ENCODE peak calls at places on chromosome 22, in four cellular contexts. Q, G, I and A are unnamed samples.

GRCh38 chr22:41951898-41952474 is at the start of gene SMIM45:
- DNase-seq in Q (no peak), G (no peak), I (peak), A (no peak)

GRCh38 chr22:40714514-40714966 is 35.3 kb downstream of the MCHR1 start:
- DNase-seq in Q (peak), G (peak), I (peak), A (no peak)

GRCh38 chr22:43812890-43813289 is 785 bp upstream of the EFCAB6 start:
- DNase-seq in Q (no peak), G (no peak), I (no peak), A (no peak)

GRCh38 chr22:20814221-20814808 is 40.4 kb downstream of the SERPIND1 start:
- DNase-seq in Q (no peak), G (no peak), I (no peak), A (no peak)

GRCh38 chr22:19762315-19763140 is 1.9 kb downstream of the TBX1 start:
- DNase-seq in Q (no peak), G (no peak), I (no peak), A (no peak)

GRCh38 chr22:49027122-49027670 is 800.5 kb downstream of the BRD1 start:
- DNase-seq in Q (no peak), G (no peak), I (no peak), A (peak)

GRCh38 chr22:22037229-22037628 is 54.6 kb upstream of the TOP3B start:
- DNase-seq in Q (no peak), G (no peak), I (peak), A (no peak)

GRCh38 chr22:31173386-31174145 is 13.6 kb downstream of the RNF185 start:
- DNase-seq in Q (peak), G (peak), I (no peak), A (no peak)

GRCh38 chr22:44526431-44527115 is 28.5 kb upstream of the RTL6 start:
- DNase-seq in Q (no peak), G (no peak), I (no peak), A (no peak)

GRCh38 chr22:47883757-47884156 is 1121.3 kb downstream of the TBC1D22A start:
- DNase-seq in Q (no peak), G (no peak), I (no peak), A (no peak)

GRCh38 chr22:27765706-27766291 is 35.8 kb downstream of the MN1 start:
- DNase-seq in Q (no peak), G (no peak), I (no peak), A (no peak)

GRCh38 chr22:32994046-32994827 is 63.9 kb downstream of the SYN3 start:
- DNase-seq in Q (no peak), G (no peak), I (peak), A (no peak)

GRCh38 chr22:41310336-41310735 is 9.0 kb downstream of the ZC3H7B start:
- DNase-seq in Q (no peak), G (no peak), I (no peak), A (no peak)

GRCh38 chr22:42001127-42001526 is 2.5 kb downstream of the WBP2NL start:
- DNase-seq in Q (no peak), G (no peak), I (no peak), A (no peak)

GRCh38 chr22:26889794-26890193 is 232.4 kb downstream of the MIAT start:
- DNase-seq in Q (no peak), G (no peak), I (no peak), A (no peak)

GRCh38 chr22:33829549-33830280 is 90.6 kb downstream of the LARGE1 start:
- DNase-seq in Q (no peak), G (no peak), I (peak), A (no peak)

GRCh38 chr22:48948575-48949170 is 879.0 kb downstream of the BRD1 start:
- DNase-seq in Q (no peak), G (no peak), I (no peak), A (no peak)

GRCh38 chr22:42439821-42440674 is 7.8 kb upstream of the NFAM1 start:
- DNase-seq in Q (peak), G (peak), I (no peak), A (peak)

GRCh38 chr22:20450551-20450906 is 12.9 kb upstream of the SCARF2 start:
- DNase-seq in Q (no peak), G (no peak), I (no peak), A (no peak)

GRCh38 chr22:35352214-35353111 is 28.4 kb upstream of the HMOX1 start:
- DNase-seq in Q (peak), G (no peak), I (peak), A (peak)

GRCh38 chr22:36822581-36822980 is 5.7 kb upstream of the PVALB start:
- DNase-seq in Q (no peak), G (no peak), I (peak), A (no peak)

GRCh38 chr22:46866591-46866990 is 104.1 kb downstream of the TBC1D22A start:
- DNase-seq in Q (peak), G (peak), I (no peak), A (no peak)

GRCh38 chr22:43562843-43563242 is 151.0 kb downstream of the MPPED1 start:
- DNase-seq in Q (no peak), G (no peak), I (no peak), A (peak)

GRCh38 chr22:32475428-32476010 is 908 bp downstream of the FBXO7 start:
- DNase-seq in Q (peak), G (no peak), I (peak), A (no peak)

GRCh38 chr22:35379146-35379993 is 1.5 kb upstream of the HMOX1 start:
- DNase-seq in Q (no peak), G (no peak), I (no peak), A (no peak)

GRCh38 chr22:41699264-41700104 is at the start of gene MEI1:
- DNase-seq in Q (peak), G (peak), I (peak), A (peak)

GRCh38 chr22:43308451-43309235 is 34.5 kb downstream of the SCUBE1 start:
- DNase-seq in Q (no peak), G (no peak), I (peak), A (no peak)

GRCh38 chr22:37045958-37046357 is 5.6 kb upstream of the KCTD17 start:
- DNase-seq in Q (peak), G (no peak), I (peak), A (no peak)

GRCh38 chr22:36447634-36448033 is 33.8 kb downstream of the TXN2 start:
- DNase-seq in Q (no peak), G (no peak), I (no peak), A (no peak)

GRCh38 chr22:28246392-28246791 is 327.3 kb upstream of the PITPNB start:
- DNase-seq in Q (peak), G (no peak), I (no peak), A (no peak)

GRCh38 chr22:32245042-32245441 is 10.1 kb downstream of the SLC5A4 start:
- DNase-seq in Q (no peak), G (no peak), I (no peak), A (no peak)

GRCh38 chr22:23608583-23608982 is 23.5 kb downstream of the DRICH1 start:
- DNase-seq in Q (peak), G (no peak), I (peak), A (no peak)

GRCh38 chr22:40951795-40952602 is 821 bp downstream of the RBX1 start:
- DNase-seq in Q (no peak), G (no peak), I (no peak), A (no peak)

GRCh38 chr22:37234736-37235711 is 9.0 kb downstream of the RAC2 start:
- DNase-seq in Q (no peak), G (no peak), I (no peak), A (no peak)

GRCh38 chr22:41524809-41525449 is 19.3 kb downstream of the POLR3H start:
- DNase-seq in Q (no peak), G (no peak), I (no peak), A (peak)

GRCh38 chr22:35739642-35740041 is 22.0 kb downstream of the APOL5 start:
- DNase-seq in Q (no peak), G (no peak), I (peak), A (no peak)

GRCh38 chr22:43796567-43796966 is 15.5 kb downstream of the EFCAB6 start:
- DNase-seq in Q (peak), G (peak), I (peak), A (no peak)

GRCh38 chr22:19060356-19061009 is 61.7 kb downstream of the DGCR2 start:
- DNase-seq in Q (peak), G (peak), I (no peak), A (no peak)

GRCh38 chr22:43171607-43172006 is 15.3 kb downstream of the TTLL12 start:
- DNase-seq in Q (no peak), G (no peak), I (no peak), A (peak)

GRCh38 chr22:37547249-37547741 is 13.0 kb upstream of the CDC42EP1 start:
- DNase-seq in Q (no peak), G (no peak), I (no peak), A (no peak)

GRCh38 chr22:45680932-45681700 is 9.5 kb downstream of the ATXN10 start:
- DNase-seq in Q (peak), G (peak), I (no peak), A (no peak)

GRCh38 chr22:45673482-45674175 is 2.0 kb downstream of the ATXN10 start:
- DNase-seq in Q (no peak), G (no peak), I (no peak), A (no peak)

GRCh38 chr22:45676024-45676423 is 4.4 kb downstream of the ATXN10 start:
- DNase-seq in Q (no peak), G (no peak), I (no peak), A (no peak)

GRCh38 chr22:45678961-45679912 is 7.6 kb downstream of the ATXN10 start:
- DNase-seq in Q (peak), G (peak), I (no peak), A (no peak)

GRCh38 chr22:45677060-45677459 is 5.4 kb downstream of the ATXN10 start:
- DNase-seq in Q (no peak), G (no peak), I (no peak), A (no peak)
- H3K9ac ChIP-seq in Q (no peak), G (no peak), I (no peak), A (no peak)

GRCh38 chr22:29459773-29460172 is 20.2 kb upstream of the NEFH start:
- DNase-seq in Q (no peak), G (no peak), I (peak), A (no peak)

GRCh38 chr22:29457730-29458129 is 19.3 kb downstream of the RFPL1 start:
- DNase-seq in Q (peak), G (peak), I (peak), A (no peak)

GRCh38 chr22:29458551-29458950 is 20.2 kb downstream of the RFPL1 start:
- DNase-seq in Q (no peak), G (no peak), I (no peak), A (no peak)

GRCh38 chr22:29454186-29454745 is 15.9 kb downstream of the RFPL1 start:
- DNase-seq in Q (peak), G (no peak), I (no peak), A (no peak)

GRCh38 chr22:29456211-29456671 is 17.9 kb downstream of the RFPL1 start:
- DNase-seq in Q (peak), G (no peak), I (peak), A (no peak)
- H3K9ac ChIP-seq in Q (no peak), G (no peak), I (no peak), A (no peak)

DNA sequence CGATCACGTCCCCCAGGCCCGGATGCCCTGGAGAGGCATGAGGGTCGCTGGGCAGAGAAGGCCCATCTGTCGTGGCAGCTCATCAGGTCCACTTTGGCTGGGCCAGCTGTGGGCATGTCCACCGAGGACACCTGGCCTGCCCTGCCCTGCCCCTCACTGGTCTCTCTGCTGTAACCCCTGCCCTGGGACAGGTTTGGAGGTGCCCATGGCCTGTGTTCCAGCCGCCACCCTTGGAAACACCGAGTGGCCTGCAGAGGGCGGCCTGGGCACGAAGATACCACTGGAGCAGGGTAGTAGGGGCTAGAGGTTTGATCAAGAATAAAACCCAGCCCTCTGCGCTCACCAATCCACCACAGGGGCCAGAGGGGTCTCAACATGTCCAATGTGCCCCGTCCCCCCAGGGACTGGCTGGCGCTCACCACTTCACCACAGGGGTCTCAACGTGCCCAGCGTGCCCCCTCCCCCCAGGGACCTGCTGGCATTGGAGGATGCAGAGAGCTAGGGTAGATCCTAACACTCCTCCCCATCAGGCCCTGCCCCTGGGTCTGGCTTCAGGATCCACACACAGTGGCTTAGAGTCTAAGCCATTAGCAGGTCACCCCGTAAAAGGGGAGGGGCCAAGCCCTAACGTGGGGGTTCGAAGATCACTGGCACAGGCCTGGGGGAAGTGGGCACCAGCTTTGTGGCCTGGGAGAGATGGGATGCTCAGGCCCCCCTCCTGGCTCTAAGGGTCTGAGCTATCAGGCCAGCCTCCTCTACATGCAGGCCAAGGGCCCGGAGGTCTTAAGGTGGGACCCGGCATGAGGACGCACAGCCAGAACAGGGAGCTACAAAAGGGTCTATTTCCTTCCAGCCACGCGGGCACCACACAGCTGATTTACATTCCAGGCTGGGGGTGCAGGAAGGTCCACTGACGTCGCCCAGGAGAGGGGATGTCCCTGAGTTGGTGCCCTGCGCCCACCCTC is 1.3 kb upstream of the HDAC10 start:
- DNase-seq in Q (peak), G (peak), I (peak), A (peak)
- H3K9ac ChIP-seq in Q (no peak), G (no peak), I (no peak), A (no peak)

DNA sequence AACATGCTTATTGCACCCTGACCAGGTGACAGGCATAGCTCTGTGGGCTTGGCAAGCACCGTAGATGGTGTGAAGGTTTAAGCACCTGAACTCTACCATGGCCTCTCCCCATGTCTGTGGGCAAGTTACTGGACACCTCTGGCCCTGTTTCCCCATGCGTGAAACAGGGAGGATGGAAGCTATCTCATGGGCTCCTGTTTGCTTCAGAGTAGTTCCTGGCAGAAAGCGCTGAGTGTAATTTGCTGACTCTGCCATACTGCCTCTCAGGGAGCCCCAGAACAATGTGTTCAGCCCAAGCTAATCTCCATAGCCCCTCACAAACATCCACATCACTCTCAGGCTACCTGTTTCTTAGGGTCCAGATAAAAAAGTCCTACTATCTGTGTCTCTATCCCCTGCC is 2.4 kb downstream of the CBX6 start:
- DNase-seq in Q (no peak), G (no peak), I (no peak), A (no peak)
- H3K9ac ChIP-seq in Q (no peak), G (no peak), I (no peak), A (no peak)

DNA sequence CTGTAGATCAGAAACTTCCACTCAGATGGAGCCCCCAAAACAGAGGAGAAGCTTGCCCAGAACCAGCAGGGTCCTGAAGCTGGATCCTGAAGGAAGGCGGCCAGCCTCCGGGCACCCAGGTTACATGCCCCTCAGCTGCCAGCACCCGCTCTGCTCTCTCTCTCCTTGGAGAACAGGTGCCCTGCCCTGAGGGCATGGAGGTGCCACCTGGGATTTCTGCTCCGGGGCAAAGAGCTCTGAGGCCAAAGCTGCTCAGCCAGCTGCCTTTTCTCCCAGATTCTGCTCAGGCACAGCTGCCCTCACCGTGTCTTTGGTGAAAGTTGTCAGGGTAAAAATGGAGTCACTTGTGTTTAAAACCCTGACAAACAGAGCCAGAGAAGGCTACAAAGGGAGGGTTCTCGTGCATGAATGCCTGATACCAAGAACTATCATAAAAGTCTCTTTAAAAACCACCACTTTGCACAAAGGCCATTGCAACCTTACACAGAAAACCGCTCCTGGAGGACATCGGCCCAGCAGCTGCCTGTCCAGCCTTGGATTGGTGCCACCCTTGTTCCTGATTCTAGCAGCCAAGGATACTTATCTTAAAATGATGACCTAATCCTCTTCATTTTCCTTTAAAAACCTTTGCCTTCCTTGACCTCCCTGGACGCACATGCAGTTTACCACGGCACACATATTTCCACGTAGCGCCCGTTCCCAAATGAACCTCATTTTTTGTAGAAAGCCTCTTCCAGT is 140.0 kb downstream of the CACNA1I start:
- DNase-seq in Q (peak), G (no peak), I (no peak), A (no peak)
- H3K9ac ChIP-seq in Q (no peak), G (no peak), I (no peak), A (no peak)

GRCh38 chr22:24807284-24807950 is 1.4 kb downstream of the SGSM1 start:
- DNase-seq in Q (peak), G (no peak), I (peak), A (no peak)

GRCh38 chr22:24803064-24803542 is 2.9 kb upstream of the SGSM1 start:
- DNase-seq in Q (peak), G (no peak), I (peak), A (no peak)

GRCh38 chr22:24806663-24807001 is 621 bp downstream of the SGSM1 start:
- DNase-seq in Q (no peak), G (no peak), I (peak), A (no peak)

GRCh38 chr22:24809331-24809730 is 3.3 kb downstream of the SGSM1 start:
- DNase-seq in Q (no peak), G (no peak), I (no peak), A (no peak)

DNA sequence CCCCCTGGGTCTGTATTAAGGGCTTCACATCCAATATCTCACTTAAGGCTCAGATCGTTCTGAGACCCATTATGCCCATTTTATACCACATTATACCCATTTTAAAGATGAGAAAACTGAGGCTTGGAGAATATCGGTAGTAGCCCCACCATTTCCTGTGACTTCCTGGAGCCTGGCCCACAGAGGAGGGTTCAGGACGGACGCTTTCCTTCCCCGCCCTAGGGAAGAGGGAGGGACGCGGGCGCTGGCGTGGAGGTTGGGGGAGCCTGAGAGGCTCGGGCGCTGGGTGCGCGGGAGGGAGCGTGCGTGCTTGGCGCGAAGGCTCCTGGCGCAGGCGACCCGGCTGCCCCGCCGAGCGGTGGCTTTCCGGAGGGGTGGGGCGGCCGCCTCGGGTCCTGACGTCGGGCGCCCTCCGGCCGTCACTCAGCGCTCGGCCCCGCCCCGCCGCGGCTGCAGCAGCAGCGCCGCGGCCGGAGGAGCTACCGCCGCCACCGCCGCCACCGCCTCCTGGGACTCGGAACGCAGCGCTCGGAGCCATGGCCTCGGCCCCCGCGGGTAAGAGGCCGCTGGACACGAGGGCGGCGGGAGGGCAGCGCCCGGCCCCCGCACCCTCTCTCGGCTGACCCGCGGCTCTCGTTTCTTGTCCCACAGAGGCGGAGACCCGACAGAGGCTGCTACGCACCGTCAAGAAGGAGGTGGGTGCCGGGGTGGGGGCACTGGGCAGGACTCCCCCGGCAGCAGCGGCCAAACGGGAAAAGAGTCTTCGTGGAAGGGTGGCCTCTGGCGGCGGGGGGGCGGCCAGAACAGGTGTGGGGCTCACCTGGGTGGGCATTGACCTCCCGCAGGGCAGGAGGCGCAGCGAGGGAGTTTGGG is at the start of gene SGSM1:
- DNase-seq in Q (peak), G (peak), I (peak), A (peak)
- H3K9ac ChIP-seq in Q (no peak), G (no peak), I (no peak), A (peak)

GRCh38 chr22:17239156-17239701 is 20.0 kb upstream of the ADA2 start:
- DNase-seq in Q (no peak), G (no peak), I (no peak), A (peak)
- H3K9ac ChIP-seq in Q (no peak), G (no peak), I (no peak), A (no peak)